ENCODE peak calls at places on chromosomes 13 and 19, in six cellular contexts. One of them, this sample, is unnamed.

GRCh38 chr13:108508263-108508662 is 121.1 kb upstream of the MYO16 start:
- DNase-seq in amniotic epithelial cell: peak; percentile 52
- DNase-seq in GM13977: peak; percentile 26
- DNase-seq in left lobe of liver: no peak
- DNase-seq in stimulated activated CD4-positive, alpha-beta T cell treated with anti-CD3 and anti-CD28 coated beads, Interleukin-15, amount 100 ng/mL, for 24 hours: no peak
- DNase-seq in HFFc6: no peak
- DNase-seq in this sample: peak; percentile 27

GRCh38 chr19:7978196-7978825 is 27.1 kb downstream of the ELAVL1 start:
- DNase-seq in amniotic epithelial cell: no peak
- DNase-seq in GM13977: no peak
- DNase-seq in left lobe of liver: no peak
- DNase-seq in stimulated activated CD4-positive, alpha-beta T cell treated with anti-CD3 and anti-CD28 coated beads, Interleukin-15, amount 100 ng/mL, for 24 hours: no peak
- DNase-seq in HFFc6: no peak
- DNase-seq in this sample: no peak

GRCh38 chr13:65292488-65292901 is 1937.6 kb downstream of the PCDH9 start:
- DNase-seq in amniotic epithelial cell: peak; percentile 89
- DNase-seq in GM13977: no peak
- DNase-seq in left lobe of liver: no peak
- DNase-seq in stimulated activated CD4-positive, alpha-beta T cell treated with anti-CD3 and anti-CD28 coated beads, Interleukin-15, amount 100 ng/mL, for 24 hours: no peak
- DNase-seq in HFFc6: peak; percentile 79
- DNase-seq in this sample: no peak

GRCh38 chr13:101283782-101284181 is 132.5 kb downstream of the NALCN start:
- DNase-seq in amniotic epithelial cell: no peak
- DNase-seq in GM13977: no peak
- DNase-seq in left lobe of liver: no peak
- DNase-seq in stimulated activated CD4-positive, alpha-beta T cell treated with anti-CD3 and anti-CD28 coated beads, Interleukin-15, amount 100 ng/mL, for 24 hours: no peak
- DNase-seq in HFFc6: no peak
- DNase-seq in this sample: no peak

GRCh38 chr19:53511933-53512374 is 26.0 kb upstream of the ZNF331 start:
- DNase-seq in amniotic epithelial cell: peak; percentile 56
- DNase-seq in GM13977: peak; percentile 31
- DNase-seq in left lobe of liver: no peak
- DNase-seq in stimulated activated CD4-positive, alpha-beta T cell treated with anti-CD3 and anti-CD28 coated beads, Interleukin-15, amount 100 ng/mL, for 24 hours: peak; percentile 61
- DNase-seq in HFFc6: peak; percentile 53
- DNase-seq in this sample: peak; percentile 60

GRCh38 chr19:33191501-33191900 is 2.6 kb upstream of the LRP3 start:
- DNase-seq in amniotic epithelial cell: no peak
- DNase-seq in GM13977: no peak
- DNase-seq in left lobe of liver: no peak
- DNase-seq in stimulated activated CD4-positive, alpha-beta T cell treated with anti-CD3 and anti-CD28 coated beads, Interleukin-15, amount 100 ng/mL, for 24 hours: no peak
- DNase-seq in HFFc6: no peak
- DNase-seq in this sample: no peak

GRCh38 chr13:25860265-25860664 is 191.6 kb downstream of the SHISA2 start:
- DNase-seq in amniotic epithelial cell: no peak
- DNase-seq in GM13977: no peak
- DNase-seq in left lobe of liver: no peak
- DNase-seq in stimulated activated CD4-positive, alpha-beta T cell treated with anti-CD3 and anti-CD28 coated beads, Interleukin-15, amount 100 ng/mL, for 24 hours: no peak
- DNase-seq in HFFc6: no peak
- DNase-seq in this sample: no peak

GRCh38 chr13:46475586-46475991 is 77.4 kb upstream of the LRCH1 start:
- DNase-seq in amniotic epithelial cell: peak; percentile 59
- DNase-seq in GM13977: no peak
- DNase-seq in left lobe of liver: no peak
- DNase-seq in stimulated activated CD4-positive, alpha-beta T cell treated with anti-CD3 and anti-CD28 coated beads, Interleukin-15, amount 100 ng/mL, for 24 hours: no peak
- DNase-seq in HFFc6: peak; percentile 33
- DNase-seq in this sample: no peak